ENCODE peak calls at places on chromosome 9, in nine cellular contexts. One of them, this sample, is unnamed.
A peak's percentile ranks its signal among the peaks of the same experiment; 100 is the strongest.

GRCh38 chr9:19969721-19970120 is 180.9 kb upstream of the SLC24A2 start:
- DNase-seq in SK-N-SH: no peak
- DNase-seq in mammary epithelial cell: peak; percentile 79
- DNase-seq in kidney: no peak
- DNase-seq in GM23248: peak; percentile 66
- DNase-seq in CD4-positive, alpha-beta memory T cell: no peak
- DNase-seq in suprapubic skin: no peak
- DNase-seq in ovary: no peak
- DNase-seq in gastrocnemius medialis: no peak
- DNase-seq in this sample: no peak

GRCh38 chr9:112699230-112699629 is 18.7 kb downstream of the INIP start:
- DNase-seq in SK-N-SH: no peak
- DNase-seq in mammary epithelial cell: no peak
- DNase-seq in kidney: no peak
- DNase-seq in GM23248: no peak
- DNase-seq in CD4-positive, alpha-beta memory T cell: peak; percentile 48
- DNase-seq in suprapubic skin: no peak
- DNase-seq in ovary: no peak
- DNase-seq in gastrocnemius medialis: no peak
- DNase-seq in this sample: no peak

GRCh38 chr9:26170224-26170623 is 492.0 kb upstream of the TUSC1 start:
- DNase-seq in SK-N-SH: no peak
- DNase-seq in mammary epithelial cell: no peak
- DNase-seq in kidney: no peak
- DNase-seq in GM23248: peak; percentile 49
- DNase-seq in CD4-positive, alpha-beta memory T cell: no peak
- DNase-seq in suprapubic skin: no peak
- DNase-seq in ovary: no peak
- DNase-seq in gastrocnemius medialis: no peak
- DNase-seq in this sample: no peak

GRCh38 chr9:34536685-34537084 is 13.9 kb upstream of the ENHO start:
- DNase-seq in SK-N-SH: no peak
- DNase-seq in mammary epithelial cell: no peak
- DNase-seq in kidney: no peak
- DNase-seq in GM23248: no peak
- DNase-seq in CD4-positive, alpha-beta memory T cell: no peak
- DNase-seq in suprapubic skin: no peak
- DNase-seq in ovary: no peak
- DNase-seq in gastrocnemius medialis: no peak
- DNase-seq in this sample: no peak

GRCh38 chr9:110969971-110970381 is 68.3 kb downstream of the LPAR1 start:
- DNase-seq in SK-N-SH: no peak
- DNase-seq in mammary epithelial cell: peak; percentile 83
- DNase-seq in kidney: no peak
- DNase-seq in GM23248: peak; percentile 80
- DNase-seq in CD4-positive, alpha-beta memory T cell: no peak
- DNase-seq in suprapubic skin: no peak
- DNase-seq in ovary: no peak
- DNase-seq in gastrocnemius medialis: no peak
- DNase-seq in this sample: no peak

GRCh38 chr9:131678499-131679111 is 61.3 kb downstream of the RAPGEF1 start:
- DNase-seq in SK-N-SH: no peak
- DNase-seq in mammary epithelial cell: peak; percentile 96
- DNase-seq in kidney: peak; percentile 93
- DNase-seq in GM23248: peak; percentile 98
- DNase-seq in CD4-positive, alpha-beta memory T cell: peak; percentile 94
- DNase-seq in suprapubic skin: peak; percentile 85
- DNase-seq in ovary: peak; percentile 45
- DNase-seq in gastrocnemius medialis: peak; percentile 91
- DNase-seq in this sample: no peak

GRCh38 chr9:37528652-37529072 is 42.9 kb downstream of the POLR1E start:
- DNase-seq in SK-N-SH: no peak
- DNase-seq in mammary epithelial cell: peak; percentile 59
- DNase-seq in kidney: no peak
- DNase-seq in GM23248: no peak
- DNase-seq in CD4-positive, alpha-beta memory T cell: peak; percentile 52
- DNase-seq in suprapubic skin: no peak
- DNase-seq in ovary: no peak
- DNase-seq in gastrocnemius medialis: no peak
- DNase-seq in this sample: no peak

GRCh38 chr9:97109194-97109811 is 70.4 kb upstream of the CTSV start:
- DNase-seq in SK-N-SH: no peak
- DNase-seq in mammary epithelial cell: peak; percentile 69
- DNase-seq in kidney: no peak
- DNase-seq in GM23248: peak; percentile 41
- DNase-seq in CD4-positive, alpha-beta memory T cell: no peak
- DNase-seq in suprapubic skin: no peak
- DNase-seq in ovary: no peak
- DNase-seq in gastrocnemius medialis: peak; percentile 40
- DNase-seq in this sample: no peak

GRCh38 chr9:86041331-86041741 is 58.0 kb downstream of the GOLM1 start:
- DNase-seq in SK-N-SH: no peak
- DNase-seq in mammary epithelial cell: no peak
- DNase-seq in kidney: no peak
- DNase-seq in GM23248: peak; percentile 68
- DNase-seq in CD4-positive, alpha-beta memory T cell: no peak
- DNase-seq in suprapubic skin: no peak
- DNase-seq in ovary: no peak
- DNase-seq in gastrocnemius medialis: no peak
- DNase-seq in this sample: no peak

GRCh38 chr9:130499804-130500263 is 55.1 kb downstream of the ASS1 start:
- DNase-seq in SK-N-SH: peak; percentile 23
- DNase-seq in mammary epithelial cell: peak; percentile 17
- DNase-seq in kidney: no peak
- DNase-seq in GM23248: no peak
- DNase-seq in CD4-positive, alpha-beta memory T cell: no peak
- DNase-seq in suprapubic skin: no peak
- DNase-seq in ovary: no peak
- DNase-seq in gastrocnemius medialis: no peak
- DNase-seq in this sample: no peak

GRCh38 chr9:105694848-105695581 is 674 bp downstream of the TMEM38B start:
- DNase-seq in SK-N-SH: peak; percentile 81
- DNase-seq in mammary epithelial cell: peak; percentile 60
- DNase-seq in kidney: peak; percentile 87
- DNase-seq in GM23248: peak; percentile 74
- DNase-seq in CD4-positive, alpha-beta memory T cell: peak; percentile 56
- DNase-seq in suprapubic skin: peak; percentile 89
- DNase-seq in ovary: peak; percentile 65
- DNase-seq in gastrocnemius medialis: peak; percentile 91
- DNase-seq in this sample: no peak

GRCh38 chr9:80028501-80028900 is 456.7 kb downstream of the TLE4 start:
- DNase-seq in SK-N-SH: peak; percentile 3
- DNase-seq in mammary epithelial cell: no peak
- DNase-seq in kidney: no peak
- DNase-seq in GM23248: peak; percentile 36
- DNase-seq in CD4-positive, alpha-beta memory T cell: no peak
- DNase-seq in suprapubic skin: no peak
- DNase-seq in ovary: no peak
- DNase-seq in gastrocnemius medialis: no peak
- DNase-seq in this sample: no peak

GRCh38 chr9:119391878-119392277 is 22.6 kb upstream of the BRINP1 start:
- DNase-seq in SK-N-SH: peak; percentile 10
- DNase-seq in mammary epithelial cell: no peak
- DNase-seq in kidney: no peak
- DNase-seq in GM23248: no peak
- DNase-seq in CD4-positive, alpha-beta memory T cell: no peak
- DNase-seq in suprapubic skin: no peak
- DNase-seq in ovary: no peak
- DNase-seq in gastrocnemius medialis: no peak
- DNase-seq in this sample: no peak

GRCh38 chr9:91245432-91246313 is 116.0 kb downstream of the AUH start:
- DNase-seq in SK-N-SH: no peak
- DNase-seq in mammary epithelial cell: peak; percentile 28
- DNase-seq in kidney: no peak
- DNase-seq in GM23248: peak; percentile 50
- DNase-seq in CD4-positive, alpha-beta memory T cell: no peak
- DNase-seq in suprapubic skin: no peak
- DNase-seq in ovary: no peak
- DNase-seq in gastrocnemius medialis: no peak
- DNase-seq in this sample: no peak

GRCh38 chr9:127711226-127711701 is 4.2 kb downstream of the PTRH1 start:
- DNase-seq in SK-N-SH: no peak
- DNase-seq in mammary epithelial cell: no peak
- DNase-seq in kidney: no peak
- DNase-seq in GM23248: no peak
- DNase-seq in CD4-positive, alpha-beta memory T cell: no peak
- DNase-seq in suprapubic skin: no peak
- DNase-seq in ovary: peak; percentile 68
- DNase-seq in gastrocnemius medialis: no peak
- DNase-seq in this sample: no peak

GRCh38 chr9:104836235-104836634 is 72.3 kb downstream of the NIPSNAP3B start:
- DNase-seq in SK-N-SH: peak; percentile 56
- DNase-seq in mammary epithelial cell: no peak
- DNase-seq in kidney: no peak
- DNase-seq in GM23248: peak; percentile 51
- DNase-seq in CD4-positive, alpha-beta memory T cell: no peak
- DNase-seq in suprapubic skin: no peak
- DNase-seq in ovary: no peak
- DNase-seq in gastrocnemius medialis: no peak
- DNase-seq in this sample: no peak

GRCh38 chr9:1922026-1922425 is 93.1 kb upstream of the SMARCA2 start:
- DNase-seq in SK-N-SH: no peak
- DNase-seq in mammary epithelial cell: no peak
- DNase-seq in kidney: no peak
- DNase-seq in GM23248: no peak
- DNase-seq in CD4-positive, alpha-beta memory T cell: no peak
- DNase-seq in suprapubic skin: no peak
- DNase-seq in ovary: no peak
- DNase-seq in gastrocnemius medialis: no peak
- DNase-seq in this sample: no peak

GRCh38 chr9:89436963-89437625 is 60.8 kb downstream of the SEMA4D start:
- DNase-seq in SK-N-SH: no peak
- DNase-seq in mammary epithelial cell: peak; percentile 17
- DNase-seq in kidney: peak; percentile 93
- DNase-seq in GM23248: no peak
- DNase-seq in CD4-positive, alpha-beta memory T cell: peak; percentile 91
- DNase-seq in suprapubic skin: no peak
- DNase-seq in ovary: no peak
- DNase-seq in gastrocnemius medialis: no peak
- DNase-seq in this sample: peak; percentile 57

GRCh38 chr9:71629816-71630215 is 138.5 kb downstream of the CEMIP2 start:
- DNase-seq in SK-N-SH: no peak
- DNase-seq in mammary epithelial cell: no peak
- DNase-seq in kidney: no peak
- DNase-seq in GM23248: no peak
- DNase-seq in CD4-positive, alpha-beta memory T cell: no peak
- DNase-seq in suprapubic skin: no peak
- DNase-seq in ovary: no peak
- DNase-seq in gastrocnemius medialis: no peak
- DNase-seq in this sample: no peak
- H3K27ac ChIP-seq in SK-N-SH: no peak overlapping the region
- H3K27ac ChIP-seq in mammary epithelial cell: no peak overlapping the region
- H3K27ac ChIP-seq in kidney: no peak overlapping the region
- H3K27ac ChIP-seq in GM23248: no peak overlapping the region
- H3K27ac ChIP-seq in CD4-positive, alpha-beta memory T cell: no peak overlapping the region
- H3K27ac ChIP-seq in suprapubic skin: no peak overlapping the region
- H3K27ac ChIP-seq in ovary: no peak overlapping the region
- H3K27ac ChIP-seq in gastrocnemius medialis: peak overlapping the region; percentile 0
- H3K27ac ChIP-seq in this sample: no peak overlapping the region

GRCh38 chr9:137204731-137205125 is 720 bp downstream of the TMEM203 start:
- DNase-seq in SK-N-SH: no peak
- DNase-seq in mammary epithelial cell: no peak
- DNase-seq in kidney: no peak
- DNase-seq in GM23248: no peak
- DNase-seq in CD4-positive, alpha-beta memory T cell: no peak
- DNase-seq in suprapubic skin: no peak
- DNase-seq in ovary: no peak
- DNase-seq in gastrocnemius medialis: no peak
- DNase-seq in this sample: no peak
- H3K27ac ChIP-seq in SK-N-SH: no peak overlapping the region
- H3K27ac ChIP-seq in mammary epithelial cell: peak overlapping the region; percentile 76
- H3K27ac ChIP-seq in kidney: no peak overlapping the region
- H3K27ac ChIP-seq in GM23248: peak overlapping the region; percentile 44
- H3K27ac ChIP-seq in CD4-positive, alpha-beta memory T cell: peak overlapping the region; percentile 94
- H3K27ac ChIP-seq in suprapubic skin: no peak overlapping the region
- H3K27ac ChIP-seq in ovary: no peak overlapping the region
- H3K27ac ChIP-seq in gastrocnemius medialis: peak overlapping the region; percentile 90
- H3K27ac ChIP-seq in this sample: peak overlapping the region; percentile 96

DNA sequence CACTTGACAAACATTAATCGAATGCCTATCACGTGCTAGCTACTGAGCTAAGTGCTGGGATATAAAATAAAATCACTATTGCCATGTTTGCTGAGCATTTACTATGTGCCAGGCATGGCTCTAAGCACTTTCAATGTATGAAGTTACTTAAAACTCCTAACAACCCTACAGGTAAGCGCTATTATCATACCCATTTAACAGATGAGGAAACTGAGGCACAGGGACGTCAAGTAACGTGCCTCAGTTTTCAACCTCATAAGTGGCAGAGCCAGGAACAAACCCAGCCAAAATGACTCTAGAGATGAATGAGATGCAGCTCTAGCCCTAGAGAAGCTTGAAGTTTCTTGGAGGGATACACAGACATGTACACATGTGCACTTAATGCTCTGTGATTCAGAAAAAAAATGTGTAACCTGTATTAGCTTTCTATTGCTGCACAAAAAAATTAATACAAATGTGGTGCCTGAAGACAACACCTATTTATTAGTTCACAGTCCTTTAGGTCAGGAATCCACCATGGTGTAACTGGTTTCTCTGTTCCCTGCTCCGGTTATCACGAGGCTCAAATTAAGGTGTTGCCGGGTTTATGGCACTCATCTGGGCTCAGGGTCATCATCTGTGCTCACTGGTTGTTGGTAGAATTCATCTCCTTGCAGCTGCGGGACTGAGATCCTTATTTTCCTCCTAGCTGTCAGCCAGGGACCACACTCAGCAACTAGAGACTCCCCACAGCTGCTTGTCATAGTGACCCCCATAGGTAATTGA is 33.7 kb downstream of the TTLL11 start:
- DNase-seq in SK-N-SH: no peak
- DNase-seq in mammary epithelial cell: no peak
- DNase-seq in kidney: no peak
- DNase-seq in GM23248: no peak
- DNase-seq in CD4-positive, alpha-beta memory T cell: no peak
- DNase-seq in suprapubic skin: no peak
- DNase-seq in ovary: no peak
- DNase-seq in gastrocnemius medialis: no peak
- DNase-seq in this sample: no peak
- H3K27ac ChIP-seq in SK-N-SH: no peak overlapping the region
- H3K27ac ChIP-seq in mammary epithelial cell: no peak overlapping the region
- H3K27ac ChIP-seq in kidney: no peak overlapping the region
- H3K27ac ChIP-seq in GM23248: no peak overlapping the region
- H3K27ac ChIP-seq in CD4-positive, alpha-beta memory T cell: no peak overlapping the region
- H3K27ac ChIP-seq in suprapubic skin: no peak overlapping the region
- H3K27ac ChIP-seq in ovary: no peak overlapping the region
- H3K27ac ChIP-seq in gastrocnemius medialis: no peak overlapping the region
- H3K27ac ChIP-seq in this sample: no peak overlapping the region

DNA sequence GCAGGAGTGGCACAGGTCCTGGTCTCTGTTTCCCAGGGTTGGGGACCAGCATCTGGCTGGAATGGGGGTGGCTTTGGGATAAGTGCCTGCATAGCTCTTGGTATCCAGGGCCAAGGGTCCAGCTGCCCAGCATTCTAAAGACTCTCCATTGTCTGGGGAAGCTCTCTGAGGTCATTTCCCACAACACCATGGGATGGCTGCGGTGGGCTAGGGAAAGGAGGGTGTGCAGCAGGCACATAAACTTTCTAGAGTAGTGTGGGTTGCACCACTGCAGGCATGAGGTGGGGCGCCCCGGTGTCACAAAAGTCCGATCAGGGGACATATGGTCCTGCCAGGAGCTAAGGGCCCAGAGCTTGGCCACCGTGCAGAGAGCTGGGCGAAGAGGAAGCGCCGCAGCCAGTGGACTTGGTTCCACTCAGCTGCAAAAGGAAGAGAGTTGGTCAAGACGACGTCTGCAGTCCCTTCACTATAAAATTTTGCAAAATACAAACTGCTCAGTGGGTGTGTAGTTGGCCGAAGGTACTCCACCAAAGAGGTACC is 25.5 kb upstream of the GTF3C5 start:
- DNase-seq in SK-N-SH: no peak
- DNase-seq in mammary epithelial cell: no peak
- DNase-seq in kidney: peak; percentile 66
- DNase-seq in GM23248: no peak
- DNase-seq in CD4-positive, alpha-beta memory T cell: no peak
- DNase-seq in suprapubic skin: no peak
- DNase-seq in ovary: no peak
- DNase-seq in gastrocnemius medialis: no peak
- DNase-seq in this sample: no peak
- H3K27ac ChIP-seq in SK-N-SH: no peak overlapping the region
- H3K27ac ChIP-seq in mammary epithelial cell: no peak overlapping the region
- H3K27ac ChIP-seq in kidney: no peak overlapping the region
- H3K27ac ChIP-seq in GM23248: no peak overlapping the region
- H3K27ac ChIP-seq in CD4-positive, alpha-beta memory T cell: no peak overlapping the region
- H3K27ac ChIP-seq in suprapubic skin: no peak overlapping the region
- H3K27ac ChIP-seq in ovary: no peak overlapping the region
- H3K27ac ChIP-seq in gastrocnemius medialis: no peak overlapping the region
- H3K27ac ChIP-seq in this sample: no peak overlapping the region